ENCODE peak calls at places on chromosome 18, in eight cellular contexts. F is stimulated activated CD4-positive, alpha-beta T cell treated with anti-CD3 and anti-CD28 coated beads, Interleukin-15, amount 100 ng/mL, for 24 hours; J is dermis blood vessel endothelial cell; B is amygdala; S is naive thymus-derived CD8-positive, alpha-beta T cell; T is HuH-7.5; Q is NCI-H1092 treated with DMSO at 0.1 percent for 48 hours; G is NCI-H1417. C is an unnamed sample.

GRCh38 chr18:33761363-33761762 is 183.3 kb downstream of the ASXL3 start:
- DNase-seq in F (no peak), J (peak), B (no peak), S (no peak), T (no peak), Q (no peak), G (peak), C (peak)

GRCh38 chr18:49207373-49207772 is 253.1 kb downstream of the DYM start:
- DNase-seq in F (no peak), J (peak), B (no peak), S (no peak), T (no peak), Q (no peak), G (no peak), C (no peak)

GRCh38 chr18:7300971-7301553 is 70.2 kb downstream of the LRRC30 start:
- DNase-seq in F (no peak), J (no peak), B (no peak), S (no peak), T (no peak), Q (no peak), G (no peak), C (no peak)

GRCh38 chr18:3510896-3511295 is 60.9 kb downstream of the TGIF1 start:
- DNase-seq in F (no peak), J (no peak), B (no peak), S (no peak), T (no peak), Q (no peak), G (no peak), C (no peak)

GRCh38 chr18:60466671-60467070 is 94.1 kb upstream of the MC4R start:
- DNase-seq in F (no peak), J (no peak), B (no peak), S (no peak), T (no peak), Q (no peak), G (no peak), C (no peak)

GRCh38 chr18:44680271-44681038 is at the start of gene SETBP1:
- DNase-seq in F (peak), J (peak), B (peak), S (no peak), T (peak), Q (peak), G (peak), C (peak)

GRCh38 chr18:6031004-6031403 is 135.7 kb upstream of the TMEM200C start:
- DNase-seq in F (no peak), J (no peak), B (no peak), S (no peak), T (no peak), Q (no peak), G (no peak), C (no peak)

GRCh38 chr18:9417081-9417841 is 58.1 kb upstream of the RALBP1 start:
- DNase-seq in F (no peak), J (peak), B (no peak), S (no peak), T (no peak), Q (peak), G (peak), C (peak)

GRCh38 chr18:24497052-24497754 is 36.8 kb downstream of the HRH4 start:
- DNase-seq in F (no peak), J (no peak), B (no peak), S (no peak), T (no peak), Q (no peak), G (no peak), C (peak)

GRCh38 chr18:49609416-49610284 is 47.8 kb downstream of the LIPG start:
- DNase-seq in F (no peak), J (no peak), B (no peak), S (no peak), T (no peak), Q (no peak), G (peak), C (no peak)

GRCh38 chr18:12497296-12497695 is 89.6 kb downstream of the PRELID3A start:
- DNase-seq in F (no peak), J (no peak), B (no peak), S (no peak), T (no peak), Q (no peak), G (no peak), C (no peak)

GRCh38 chr18:60894254-60894945 is 438.8 kb upstream of the CDH20 start:
- DNase-seq in F (no peak), J (no peak), B (no peak), S (no peak), T (no peak), Q (no peak), G (no peak), C (no peak)

GRCh38 chr18:43159091-43159490 is 43.6 kb upstream of the RIT2 start:
- DNase-seq in F (no peak), J (no peak), B (no peak), S (no peak), T (no peak), Q (peak), G (peak), C (peak)

GRCh38 chr18:28071199-28071598 is 105.7 kb downstream of the CDH2 start:
- DNase-seq in F (no peak), J (peak), B (no peak), S (no peak), T (no peak), Q (no peak), G (no peak), C (no peak)

GRCh38 chr18:499351-500229 is 911 bp downstream of the COLEC12 start:
- DNase-seq in F (no peak), J (no peak), B (no peak), S (no peak), T (no peak), Q (no peak), G (no peak), C (peak)

GRCh38 chr18:35618703-35619102 is 37.2 kb downstream of the GALNT1 start:
- DNase-seq in F (no peak), J (no peak), B (no peak), S (no peak), T (no peak), Q (no peak), G (no peak), C (no peak)

GRCh38 chr18:78242796-78243195 is 736.8 kb upstream of the SALL3 start:
- DNase-seq in F (no peak), J (no peak), B (no peak), S (no peak), T (no peak), Q (no peak), G (no peak), C (no peak)

GRCh38 chr18:36809590-36810381 is 19.0 kb downstream of the TPGS2 start:
- DNase-seq in F (peak), J (peak), B (peak), S (peak), T (peak), Q (peak), G (peak), C (peak)

GRCh38 chr18:72128649-72129048 is 415.5 kb downstream of the CBLN2 start:
- DNase-seq in F (no peak), J (no peak), B (no peak), S (no peak), T (no peak), Q (no peak), G (no peak), C (no peak)

GRCh38 chr18:79438089-79438488 is 42.4 kb downstream of the NFATC1 start:
- DNase-seq in F (no peak), J (no peak), B (no peak), S (no peak), T (no peak), Q (no peak), G (no peak), C (no peak)

GRCh38 chr18:2135309-2135708 is 436.0 kb downstream of the METTL4 start:
- DNase-seq in F (no peak), J (no peak), B (no peak), S (no peak), T (no peak), Q (no peak), G (no peak), C (no peak)

C was measured in NCI-H146.